ENCODE peak calls at places on chromosomes 6 and 20, in five cellular contexts. P is astrocyte of the spinal cord, Q is cardiac fibroblast, R is AG04450, Z is adrenal gland. V is an unnamed sample.

GRCh38 chr20:8534368-8534767 is 402.3 kb downstream of the PLCB1 start:
- DNase-seq in P (no peak), Q (no peak), R (no peak), Z (no peak), V (no peak)

GRCh38 chr20:44896583-44896982 is 11.1 kb downstream of the YWHAB start:
- DNase-seq in P (no peak), Q (peak), R (no peak), Z (no peak), V (peak)

GRCh38 chr6:43149260-43149659 is 21.8 kb upstream of the SRF start:
- DNase-seq in P (peak), Q (no peak), R (no peak), Z (no peak), V (no peak)

GRCh38 chr6:140058846-140059245 is 684.4 kb upstream of the CITED2 start:
- DNase-seq in P (no peak), Q (no peak), R (no peak), Z (no peak), V (no peak)

GRCh38 chr6:154907293-154907692 is 87.8 kb upstream of the TIAM2 start:
- DNase-seq in P (no peak), Q (peak), R (no peak), Z (no peak), V (no peak)

GRCh38 chr6:113082691-113083090 is 735.6 kb downstream of the RFPL4B start:
- DNase-seq in P (peak), Q (peak), R (no peak), Z (no peak), V (peak)

GRCh38 chr20:40942015-40942414 is 86.6 kb upstream of the TOP1 start:
- DNase-seq in P (no peak), Q (no peak), R (no peak), Z (no peak), V (no peak)

GRCh38 chr6:140773276-140773675 is 1359.4 kb upstream of the GJE1 start:
- DNase-seq in P (peak), Q (peak), R (no peak), Z (no peak), V (no peak)

GRCh38 chr6:106089981-106090380 is 3.8 kb downstream of the PRDM1 start:
- DNase-seq in P (peak), Q (peak), R (no peak), Z (no peak), V (peak)

GRCh38 chr6:43523282-43523681 is 6.4 kb downstream of the POLR1C start:
- DNase-seq in P (no peak), Q (no peak), R (no peak), Z (no peak), V (no peak)

GRCh38 chr6:75935473-75935793 is 137.0 kb downstream of the IMPG1 start:
- DNase-seq in P (no peak), Q (no peak), R (no peak), Z (no peak), V (no peak)

GRCh38 chr20:38805502-38805957 is at the start of gene PPP1R16B:
- DNase-seq in P (no peak), Q (no peak), R (no peak), Z (peak), V (no peak)

GRCh38 chr6:93985953-93986352 is 566.6 kb upstream of the EPHA7 start:
- DNase-seq in P (no peak), Q (no peak), R (no peak), Z (no peak), V (no peak)

GRCh38 chr6:43716099-43716498 is 28.5 kb upstream of the MRPS18A start:
- DNase-seq in P (peak), Q (peak), R (no peak), Z (no peak), V (no peak)

GRCh38 chr20:13661070-13661687 is 22.4 kb upstream of the TASP1 start:
- DNase-seq in P (no peak), Q (peak), R (no peak), Z (no peak), V (no peak)

GRCh38 chr6:48826318-48826595 is 636.8 kb downstream of the MMUT start:
- DNase-seq in P (peak), Q (peak), R (no peak), Z (no peak), V (peak)

GRCh38 chr20:33475381-33476160 is 14.3 kb upstream of the CBFA2T2 start:
- DNase-seq in P (no peak), Q (no peak), R (no peak), Z (no peak), V (no peak)

GRCh38 chr6:46015119-46015968 is at the start of gene CLIC5:
- DNase-seq in P (no peak), Q (no peak), R (no peak), Z (peak), V (no peak)

DNA sequence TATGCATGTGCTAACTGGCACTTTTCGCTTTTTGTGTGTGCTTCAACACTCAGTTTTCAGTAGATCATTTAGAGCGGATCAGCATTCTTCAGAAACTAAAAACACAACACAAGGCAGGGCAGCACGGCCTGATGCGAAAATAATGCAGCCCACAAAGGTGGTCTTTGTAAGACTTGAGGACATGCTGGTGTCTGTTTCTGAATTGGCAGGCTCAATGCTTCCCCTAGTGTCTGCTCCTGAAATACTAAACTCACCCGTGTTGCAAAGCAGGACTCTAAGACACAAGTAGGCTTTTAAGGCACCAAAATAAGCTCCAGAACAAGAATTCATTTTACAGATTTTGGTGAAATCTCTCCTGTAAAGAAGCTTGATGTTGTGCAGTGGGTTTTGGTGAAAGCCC is 676.5 kb downstream of the TENT5A start:
- DNase-seq in P (peak), Q (peak), R (no peak), Z (no peak), V (peak)
- TF ChIP-seq CTCF in P (peak), Q (peak), R (peak), Z (no peak), V (peak)

GRCh38 chr20:59157961-59158541 is 5.6 kb upstream of the ZNF831 start:
- DNase-seq in P (no peak), Q (no peak), R (no peak), Z (no peak), V (no peak)

GRCh38 chr20:59157064-59157463 is 6.6 kb upstream of the ZNF831 start:
- DNase-seq in P (no peak), Q (no peak), R (no peak), Z (no peak), V (no peak)

GRCh38 chr20:59158673-59159072 is 4.9 kb upstream of the ZNF831 start:
- DNase-seq in P (no peak), Q (no peak), R (no peak), Z (no peak), V (no peak)

GRCh38 chr20:59159822-59160740 is 3.5 kb upstream of the ZNF831 start:
- DNase-seq in P (no peak), Q (no peak), R (no peak), Z (no peak), V (no peak)

DNA sequence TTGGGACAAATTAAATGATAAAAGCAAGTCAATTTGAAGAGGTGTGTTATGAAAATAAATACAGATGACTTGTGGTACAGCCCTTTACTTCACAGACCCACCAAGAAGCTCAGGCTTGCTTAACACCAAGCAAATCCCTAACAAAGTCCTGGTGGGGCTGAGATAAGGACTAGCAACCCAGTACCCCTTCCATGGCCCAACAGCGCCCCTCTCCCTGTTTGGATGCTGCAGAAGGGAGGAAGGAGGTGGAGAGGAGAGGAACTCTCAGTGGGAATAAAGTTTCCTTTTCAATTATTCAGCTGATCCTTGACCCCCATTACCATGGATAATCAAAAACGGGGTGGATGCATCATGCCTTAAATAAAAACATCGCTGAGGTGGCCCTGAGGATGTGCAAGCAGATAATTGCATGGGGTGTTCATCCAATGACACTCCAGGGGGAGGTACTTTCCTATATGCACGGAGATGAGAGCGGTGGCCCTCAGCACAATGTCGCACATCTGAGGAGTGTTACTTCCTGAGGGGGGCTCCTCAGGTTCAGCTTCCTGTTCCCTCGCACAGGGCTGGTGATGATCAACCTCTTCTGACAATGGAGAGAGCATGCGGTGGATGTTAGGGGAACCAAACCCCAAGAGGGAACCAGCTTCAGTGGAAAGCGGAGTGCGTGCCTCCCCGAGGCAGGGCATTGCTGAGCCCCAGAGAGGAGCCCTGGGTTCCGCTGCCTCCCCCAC is 4.4 kb upstream of the ZNF831 start:
- DNase-seq in P (no peak), Q (no peak), R (no peak), Z (no peak), V (no peak)
- H3K4me3 ChIP-seq in P (no peak), Q (no peak), R (no peak), Z (no peak), V (no peak)

GRCh38 chr20:64130876-64131275 is 23.5 kb upstream of the NPBWR2 start:
- DNase-seq in P (no peak), Q (no peak), R (no peak), Z (no peak), V (no peak)

GRCh38 chr20:64131406-64131805 is 24.0 kb upstream of the NPBWR2 start:
- DNase-seq in P (no peak), Q (peak), R (no peak), Z (peak), V (peak)

GRCh38 chr20:64137598-64138031 is 26.6 kb upstream of the MYT1 start:
- DNase-seq in P (no peak), Q (no peak), R (no peak), Z (no peak), V (no peak)

GRCh38 chr20:64136004-64136710 is 28.1 kb upstream of the MYT1 start:
- DNase-seq in P (no peak), Q (no peak), R (no peak), Z (no peak), V (no peak)

GRCh38 chr20:64133951-64134407 is 26.6 kb upstream of the NPBWR2 start:
- DNase-seq in P (no peak), Q (no peak), R (no peak), Z (no peak), V (no peak)
- TF ChIP-seq CTCF in P (peak), Q (peak), R (peak), Z (no peak), V (peak)

GRCh38 chr20:2798814-2799213 is 1.6 kb downstream of the CPXM1 start:
- DNase-seq in P (peak), Q (no peak), R (no peak), Z (no peak), V (no peak)

GRCh38 chr20:2801459-2801728 is 967 bp upstream of the CPXM1 start:
- DNase-seq in P (no peak), Q (no peak), R (no peak), Z (no peak), V (no peak)

GRCh38 chr20:2799271-2799670 is 1.2 kb downstream of the CPXM1 start:
- DNase-seq in P (no peak), Q (no peak), R (no peak), Z (no peak), V (no peak)

GRCh38 chr20:2800590-2801458 is at the start of gene CPXM1:
- DNase-seq in P (no peak), Q (no peak), R (no peak), Z (no peak), V (no peak)

GRCh38 chr20:2799688-2800589 is 488 bp downstream of the CPXM1 start:
- DNase-seq in P (peak), Q (no peak), R (no peak), Z (no peak), V (no peak)
- H3K4me3 ChIP-seq in P (peak), Q (peak), R (peak), Z (peak), V (peak)

GRCh38 chr20:37243076-37243936 is 18.3 kb downstream of the GHRH start:
- DNase-seq in P (no peak), Q (no peak), R (no peak), Z (no peak), V (no peak)
- TF ChIP-seq CTCF in P (peak), Q (peak), R (peak), Z (no peak), V (peak)

GRCh38 chr6:166305562-166306117 is 2.6 kb downstream of the PRR18 start:
- DNase-seq in P (no peak), Q (no peak), R (no peak), Z (no peak), V (no peak)

GRCh38 chr6:166308769-166309589 is 787 bp upstream of the PRR18 start:
- DNase-seq in P (no peak), Q (no peak), R (no peak), Z (no peak), V (no peak)

GRCh38 chr6:166306378-166307081 is 1.7 kb downstream of the PRR18 start:
- DNase-seq in P (no peak), Q (no peak), R (no peak), Z (no peak), V (no peak)

GRCh38 chr6:166307981-166308768 is at the start of gene PRR18:
- DNase-seq in P (no peak), Q (no peak), R (no peak), Z (no peak), V (no peak)

DNA sequence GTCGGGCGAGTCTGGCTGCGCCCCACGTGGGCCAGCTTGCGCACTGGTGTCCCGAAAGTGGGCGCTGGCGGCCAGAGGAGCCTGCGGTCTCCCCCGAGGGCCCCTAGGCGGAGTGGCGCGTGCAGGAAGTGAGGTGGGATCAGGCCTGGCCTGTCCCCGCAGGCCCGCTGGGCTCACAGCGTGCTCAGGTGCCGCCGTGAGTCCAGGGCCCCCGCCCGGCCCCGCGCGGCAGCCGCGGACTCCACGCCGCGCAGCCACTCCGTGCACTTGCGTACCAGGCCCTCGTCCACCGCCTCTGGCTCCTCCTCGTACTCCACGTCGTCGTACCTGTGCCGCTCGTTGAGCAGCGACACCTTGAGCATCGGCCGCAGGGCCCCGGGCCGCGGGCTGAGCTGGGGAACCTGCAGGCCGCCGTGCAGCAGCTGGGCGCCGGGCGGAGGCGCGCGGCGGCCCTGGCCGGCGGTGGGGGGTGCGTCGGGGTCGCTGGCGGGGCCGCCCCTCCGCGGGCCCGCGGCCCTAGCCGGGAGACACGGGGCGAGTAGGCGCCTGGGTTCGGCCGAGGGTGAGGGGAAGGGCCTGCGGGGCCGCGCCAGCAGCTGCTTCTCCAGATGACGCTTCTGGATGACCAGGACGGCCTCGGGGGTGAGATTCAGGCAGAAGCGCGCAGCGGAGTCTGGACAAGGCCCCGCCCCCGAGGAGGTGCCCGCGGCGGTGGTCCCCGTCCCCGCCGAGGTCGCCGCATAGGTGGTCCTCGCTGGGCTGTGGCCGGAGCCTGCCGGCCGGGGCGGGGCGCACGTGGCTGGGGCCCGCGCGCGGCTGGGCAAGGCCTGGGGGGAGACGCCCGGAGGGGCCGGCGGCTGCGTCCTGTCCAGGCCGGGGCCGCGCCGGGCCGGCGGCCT is 861 bp downstream of the PRR18 start:
- DNase-seq in P (no peak), Q (no peak), R (no peak), Z (no peak), V (no peak)
- H3K4me3 ChIP-seq in P (peak), Q (no peak), R (peak), Z (peak), V (no peak)

V was measured in fibroblast of villous mesenchyme.